ENCODE peak calls at places on chromosomes 2 and 18, in five cellular contexts. T, D, S, N and W are unnamed samples.

GRCh38 chr2:229071292-229071976 is 199.7 kb downstream of the PID1 start:
- DNase-seq in S (peak; percentile 10), T (no peak), D (no peak), N (no peak), W (peak; percentile 84)

GRCh38 chr2:218896501-218897393 is 16.1 kb downstream of the WNT10A start:
- DNase-seq in S (no peak), N (peak; percentile 61), D (peak; percentile 79), T (no peak), W (no peak)

GRCh38 chr2:70716951-70717350 is 51.0 kb downstream of the ADD2 start:
- DNase-seq in T (no peak), N (no peak), D (no peak), S (no peak), W (no peak)

GRCh38 chr18:7021994-7022840 is 95.4 kb downstream of the LAMA1 start:
- DNase-seq in D (peak; percentile 71), S (peak; percentile 49), N (no peak), T (no peak), W (peak; percentile 39)

GRCh38 chr2:15770606-15771005 is 169.7 kb upstream of the MYCN start:
- DNase-seq in T (no peak), S (no peak), N (no peak), D (no peak), W (no peak)

GRCh38 chr2:133774675-133775005 is 206.4 kb upstream of the NCKAP5 start:
- DNase-seq in T (no peak), D (no peak), S (no peak), N (no peak), W (peak; percentile 24)

GRCh38 chr2:232603283-232603682 is 30.1 kb upstream of the EFHD1 start:
- DNase-seq in D (no peak), N (no peak), T (no peak), S (no peak), W (no peak)

GRCh38 chr2:200383380-200384110 is 77.1 kb downstream of the SPATS2L start:
- DNase-seq in N (no peak), S (peak; percentile 77), T (no peak), D (no peak), W (peak; percentile 80)

GRCh38 chr18:59272971-59273935 is at the start of gene RAX:
- DNase-seq in D (no peak), N (peak; percentile 81), S (peak; percentile 11), T (no peak), W (peak; percentile 14)

GRCh38 chr2:220279840-220280239 is 652.4 kb downstream of the SLC4A3 start:
- DNase-seq in S (peak; percentile 64), N (no peak), T (no peak), D (no peak), W (peak; percentile 13)

GRCh38 chr2:43073373-43073772 is 153.0 kb downstream of the ZFP36L2 start:
- DNase-seq in T (no peak), N (no peak), S (peak; percentile 62), D (no peak), W (peak; percentile 60)

GRCh38 chr2:67872481-67872880 is 190.3 kb downstream of the C1D start:
- DNase-seq in S (no peak), T (no peak), D (no peak), N (no peak), W (no peak)

GRCh38 chr2:112728384-112729175 is 7.8 kb downstream of the NT5DC4 start:
- DNase-seq in N (no peak), T (no peak), S (no peak), D (peak; percentile 72), W (no peak)

GRCh38 chr2:240259924-240260529 is 119.6 kb upstream of the OTOS start:
- DNase-seq in T (no peak), S (no peak), D (no peak), N (no peak), W (no peak)

GRCh38 chr18:23056315-23056714 is 79.0 kb upstream of the CABLES1 start:
- DNase-seq in S (no peak), N (no peak), D (no peak), T (no peak), W (no peak)

GRCh38 chr2:181273986-181274385 is 183.2 kb upstream of the ITGA4 start:
- DNase-seq in N (no peak), S (peak; percentile 12), T (no peak), D (no peak), W (no peak)

GRCh38 chr2:230423851-230424458 is 8.0 kb downstream of the SP100 start:
- DNase-seq in D (peak; percentile 44), S (no peak), N (no peak), T (no peak), W (peak; percentile 50)

GRCh38 chr2:193461431-193461946 is 1266.8 kb upstream of the TMEFF2 start:
- DNase-seq in S (no peak), T (no peak), D (no peak), N (no peak), W (no peak)

GRCh38 chr2:121095257-121096080 is 189.5 kb downstream of the TFCP2L1 start:
- DNase-seq in D (peak; percentile 75), T (no peak), N (peak; percentile 75), S (peak; percentile 63), W (peak; percentile 76)

GRCh38 chr2:218806346-218806978 is 24.5 kb downstream of the CYP27A1 start:
- DNase-seq in T (no peak), S (peak; percentile 99), D (peak; percentile 77), N (no peak), W (peak; percentile 99)

GRCh38 chr2:236690726-236691125 is 121.1 kb downstream of the ACKR3 start:
- DNase-seq in T (no peak), N (no peak), D (no peak), S (no peak), W (no peak)

GRCh38 chr2:15560404-15560987 is 638 bp downstream of the NBAS start:
- DNase-seq in D (peak; percentile 10), S (peak; percentile 26), T (no peak), N (peak; percentile 32), W (peak; percentile 30)

GRCh38 chr2:47373747-47374146 is 29.2 kb upstream of the MSH2 start:
- DNase-seq in S (no peak), T (no peak), N (no peak), D (peak; percentile 47), W (no peak)

GRCh38 chr2:239561448-239562001 is 160.7 kb upstream of the HDAC4 start:
- DNase-seq in T (no peak), N (no peak), D (no peak), S (peak; percentile 85), W (no peak)

GRCh38 chr18:76972838-76973237 is 150.5 kb downstream of the ZNF236 start:
- DNase-seq in S (no peak), D (no peak), N (no peak), T (no peak), W (peak; percentile 38)

GRCh38 chr18:76973512-76974302 is 151.3 kb downstream of the ZNF236 start:
- DNase-seq in N (no peak), T (no peak), S (no peak), D (no peak), W (no peak)

GRCh38 chr18:76971149-76971548 is 148.8 kb downstream of the ZNF236 start:
- DNase-seq in T (no peak), S (no peak), D (no peak), N (no peak), W (no peak)

GRCh38 chr18:76970749-76971148 is 148.4 kb downstream of the ZNF236 start:
- DNase-seq in N (no peak), D (no peak), T (no peak), S (no peak), W (no peak)

GRCh38 chr18:76972241-76972640 is 149.9 kb downstream of the ZNF236 start:
- DNase-seq in T (no peak), D (no peak), S (no peak), N (no peak), W (no peak)
- TF ChIP-seq CTCF in T (no peak), D (no peak), S (no peak), N (no peak), W (no peak)

DNA sequence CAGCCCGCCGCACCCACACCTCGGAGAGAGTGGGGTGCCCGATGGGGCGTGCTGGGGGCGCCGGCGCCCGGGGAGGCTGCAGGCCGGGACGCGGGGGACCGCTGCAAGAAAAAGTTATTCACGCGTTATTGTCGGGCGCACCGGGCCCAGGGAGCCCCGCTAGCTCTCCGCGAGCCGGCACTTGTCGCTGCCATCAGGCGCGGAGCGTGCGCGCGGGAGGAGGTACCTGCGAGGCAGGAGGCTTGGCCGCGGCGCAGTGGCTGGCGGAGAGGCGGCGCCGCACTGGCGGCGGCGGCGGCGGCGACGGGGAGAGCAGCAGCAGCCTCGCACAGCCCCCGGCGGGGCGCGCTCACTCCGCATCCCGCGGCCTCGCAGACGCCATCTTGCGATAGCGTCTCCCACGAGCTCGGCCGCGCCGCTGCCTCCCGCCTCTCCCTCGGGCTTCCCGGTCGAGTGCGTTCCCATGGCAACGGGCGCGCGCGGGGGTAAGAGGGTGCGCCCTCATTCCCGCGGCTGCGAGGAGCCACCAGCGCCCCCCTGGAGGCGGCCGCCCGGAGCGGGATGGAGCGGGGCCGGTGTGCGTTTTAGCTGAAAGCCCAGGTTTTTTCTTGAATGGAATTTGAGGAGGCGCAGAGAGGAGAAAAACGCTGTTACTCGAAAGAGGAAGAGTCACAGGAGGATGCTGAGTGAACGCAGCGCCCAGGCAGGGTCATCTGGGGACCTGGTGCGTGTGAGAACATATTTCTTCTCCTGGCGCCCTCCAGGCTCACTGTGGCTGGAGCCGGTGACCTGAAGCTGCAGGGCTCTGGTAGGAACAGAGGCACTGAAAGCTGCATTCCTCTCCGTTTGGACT is at the start of gene CHN1:
- DNase-seq in D (peak; percentile 63), T (peak; percentile 64), S (peak; percentile 54), N (peak; percentile 97), W (peak; percentile 59)
- TF ChIP-seq CTCF in D (no peak), T (no peak), S (no peak), N (no peak), W (no peak)

DNA sequence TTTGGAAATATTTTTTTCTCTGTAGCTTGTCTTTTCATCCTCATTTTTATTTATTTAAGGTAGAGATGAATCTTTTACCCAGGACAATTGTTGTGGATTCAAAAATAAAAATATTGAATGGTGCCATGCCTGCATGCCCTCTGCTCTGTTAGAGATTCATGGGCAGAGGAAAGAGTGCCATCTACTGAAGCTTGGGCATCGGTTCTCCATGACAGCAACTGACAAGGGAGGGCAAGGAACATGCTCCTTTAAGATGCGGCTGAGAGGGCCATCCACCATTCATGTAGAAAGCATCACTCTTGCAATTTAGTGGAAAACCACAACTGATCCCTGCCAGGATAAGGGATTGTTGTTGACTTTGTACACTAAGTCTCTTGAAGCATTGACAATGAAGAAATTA is 79.9 kb downstream of the PARD3B start:
- DNase-seq in T (no peak), N (no peak), S (peak; percentile 5), D (peak; percentile 24), W (peak; percentile 8)
- TF ChIP-seq CTCF in T (no peak), N (no peak), S (no peak), D (peak; percentile 19), W (no peak)

GRCh38 chr2:198325359-198325758 is 521.0 kb downstream of the PLCL1 start:
- DNase-seq in D (no peak), N (no peak), S (no peak), T (no peak), W (no peak)

GRCh38 chr2:198321522-198322088 is 517.2 kb downstream of the PLCL1 start:
- DNase-seq in N (no peak), S (peak; percentile 8), T (no peak), D (no peak), W (peak; percentile 3)

GRCh38 chr2:198326431-198326830 is 522.0 kb downstream of the PLCL1 start:
- DNase-seq in N (no peak), T (no peak), S (no peak), D (no peak), W (no peak)

GRCh38 chr2:198324071-198324470 is 519.7 kb downstream of the PLCL1 start:
- DNase-seq in N (no peak), S (no peak), T (no peak), D (no peak), W (no peak)

DNA sequence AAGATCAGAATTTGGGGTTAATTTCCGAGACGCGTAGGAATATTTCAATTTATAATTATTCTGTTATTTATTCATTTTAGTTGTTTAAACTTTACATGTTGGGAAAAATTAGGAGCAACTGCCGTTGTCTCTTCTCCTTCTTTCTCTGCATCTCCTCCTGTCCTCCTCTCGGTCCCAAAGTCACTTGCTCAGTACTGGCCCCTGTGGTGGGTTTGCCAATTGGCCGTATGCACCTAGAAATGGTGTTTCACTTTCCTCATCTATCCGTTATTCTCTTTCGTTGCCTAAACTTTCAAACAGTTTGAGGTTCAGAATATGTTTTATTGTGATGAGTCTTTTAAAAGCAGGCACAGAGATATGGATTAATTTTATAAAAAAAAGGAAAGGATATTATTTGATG is 517.9 kb downstream of the PLCL1 start:
- DNase-seq in D (peak; percentile 25), S (no peak), T (no peak), N (peak; percentile 26), W (no peak)
- TF ChIP-seq CTCF in D (peak; percentile 20), S (peak; percentile 41), T (no peak), N (peak; percentile 52), W (peak; percentile 29)